ENCODE peak calls at places on chromosome 22, in six cellular contexts. J is stomach, R is GM12878, T is prostate gland, O is transverse colon, G is HCT116. Y is an unnamed sample.

GRCh38 chr22:50720861-50721844 is 16.9 kb upstream of the ACR start:
- DNase-seq in J (no peak), R (no peak), T (no peak), O (no peak), G (no peak), Y (no peak)

GRCh38 chr22:24498826-24499225 is 3.7 kb downstream of the UPB1 start:
- DNase-seq in J (no peak), R (no peak), T (no peak), O (no peak), G (no peak), Y (no peak)

GRCh38 chr22:35597692-35598395 is 19.3 kb downstream of the MB start:
- DNase-seq in J (no peak), R (no peak), T (no peak), O (no peak), G (no peak), Y (no peak)

GRCh38 chr22:24588370-24588755 is 4.5 kb downstream of the LRRC75B start:
- DNase-seq in J (peak; percentile 78), R (no peak), T (peak; percentile 57), O (no peak), G (no peak), Y (no peak)

GRCh38 chr22:40312050-40312449 is 34.2 kb upstream of the ADSL start:
- DNase-seq in J (no peak), R (no peak), T (no peak), O (no peak), G (no peak), Y (no peak)

GRCh38 chr22:49921508-49922278 is 3.3 kb downstream of the CRELD2 start:
- DNase-seq in J (no peak), R (no peak), T (no peak), O (no peak), G (no peak), Y (no peak)

GRCh38 chr22:28175730-28176492 is 256.9 kb upstream of the PITPNB start:
- DNase-seq in J (no peak), R (no peak), T (no peak), O (no peak), G (no peak), Y (no peak)

GRCh38 chr22:24450600-24450999 is 23.2 kb downstream of the ADORA2A start:
- DNase-seq in J (no peak), R (no peak), T (no peak), O (no peak), G (no peak), Y (no peak)

GRCh38 chr22:42316988-42317387 is 46.5 kb upstream of the TCF20 start:
- DNase-seq in J (peak; percentile 65), R (no peak), T (peak; percentile 51), O (peak; percentile 86), G (no peak), Y (no peak)

GRCh38 chr22:39277135-39277607 is 32.4 kb upstream of the PDGFB start:
- DNase-seq in J (no peak), R (no peak), T (no peak), O (no peak), G (no peak), Y (no peak)

GRCh38 chr22:21628386-21629261 is 1.2 kb downstream of the YDJC start:
- DNase-seq in J (no peak), R (no peak), T (no peak), O (no peak), G (no peak), Y (no peak)

GRCh38 chr22:36084717-36085116 is 56.1 kb upstream of the RBFOX2 start:
- DNase-seq in J (no peak), R (no peak), T (no peak), O (no peak), G (no peak), Y (no peak)

GRCh38 chr22:36358533-36359171 is 29.1 kb downstream of the MYH9 start:
- DNase-seq in J (no peak), R (no peak), T (no peak), O (no peak), G (no peak), Y (no peak)

GRCh38 chr22:42425989-42426355 is 6.2 kb downstream of the NFAM1 start:
- DNase-seq in J (no peak), R (no peak), T (no peak), O (no peak), G (no peak), Y (no peak)

GRCh38 chr22:21960200-21961126 is 7.8 kb upstream of the PPM1F start:
- DNase-seq in J (no peak), R (no peak), T (no peak), O (no peak), G (no peak), Y (no peak)

GRCh38 chr22:36467042-36467810 is 14.2 kb downstream of the TXN2 start:
- DNase-seq in J (no peak), R (no peak), T (no peak), O (no peak), G (peak; percentile 46), Y (no peak)

GRCh38 chr22:42947211-42947990 is 67.5 kb downstream of the PACSIN2 start:
- DNase-seq in J (peak; percentile 89), R (no peak), T (no peak), O (no peak), G (peak; percentile 73), Y (no peak)

GRCh38 chr22:24579242-24579569 is 13.7 kb downstream of the LRRC75B start:
- DNase-seq in J (no peak), R (no peak), T (no peak), O (no peak), G (no peak), Y (no peak)

GRCh38 chr22:19065929-19066328 is 56.3 kb downstream of the DGCR2 start:
- DNase-seq in J (no peak), R (no peak), T (no peak), O (no peak), G (no peak), Y (no peak)

GRCh38 chr22:19065298-19065859 is 56.8 kb downstream of the DGCR2 start:
- DNase-seq in J (no peak), R (no peak), T (no peak), O (no peak), G (no peak), Y (no peak)

GRCh38 chr22:19062909-19063308 is 59.3 kb downstream of the DGCR2 start:
- DNase-seq in J (no peak), R (no peak), T (no peak), O (no peak), G (no peak), Y (no peak)

GRCh38 chr22:19063581-19064353 is 58.4 kb downstream of the DGCR2 start:
- DNase-seq in J (no peak), R (no peak), T (no peak), O (no peak), G (no peak), Y (no peak)

DNA sequence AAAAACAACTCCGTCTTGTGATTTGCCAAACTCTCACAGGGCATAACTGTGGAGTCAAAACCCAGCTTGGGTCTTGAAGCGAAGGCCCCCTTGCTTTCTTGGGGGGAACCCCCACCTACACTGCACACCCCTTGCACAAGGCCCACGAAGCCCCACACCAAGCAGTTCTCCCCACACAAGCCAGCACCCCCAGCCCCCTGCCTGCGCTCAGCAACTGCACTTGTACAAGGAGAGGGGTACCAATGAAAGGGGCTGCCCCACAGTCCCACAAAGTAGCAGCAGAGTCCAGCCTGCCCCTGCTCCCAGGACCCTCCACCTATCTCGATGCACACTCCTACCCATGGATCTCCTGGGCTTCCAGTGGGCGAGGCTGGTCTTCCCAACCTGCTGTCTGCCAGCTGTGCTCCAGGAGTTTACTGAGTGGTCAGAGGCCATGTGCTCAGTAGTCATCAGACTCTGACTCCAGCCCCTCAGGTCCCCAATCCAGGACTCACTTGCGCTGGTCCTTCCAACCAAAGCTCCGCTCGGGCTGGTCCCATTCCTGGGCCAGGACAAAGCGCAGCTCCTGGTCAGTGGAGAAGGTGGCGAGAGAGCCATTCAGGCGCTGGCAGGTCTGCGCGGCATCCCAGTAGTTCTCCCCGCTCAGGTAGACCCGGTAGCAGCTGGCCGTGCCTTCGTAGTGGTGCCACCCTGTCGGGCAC is 57.7 kb downstream of the DGCR2 start:
- DNase-seq in J (no peak), R (no peak), T (no peak), O (no peak), G (no peak), Y (no peak)
- TF ChIP-seq POLR2AphosphoS5 in J (no peak), R (no peak), T (no peak), O (no peak), G (no peak), Y (no peak)

GRCh38 chr22:20523118-20523983 is 15.9 kb downstream of the MED15 start:
- DNase-seq in J (no peak), R (no peak), T (no peak), O (no peak), G (no peak), Y (no peak)
- TF ChIP-seq POLR2AphosphoS5 in J (no peak), R (no peak), T (no peak), O (no peak), G (no peak), Y (no peak)

DNA sequence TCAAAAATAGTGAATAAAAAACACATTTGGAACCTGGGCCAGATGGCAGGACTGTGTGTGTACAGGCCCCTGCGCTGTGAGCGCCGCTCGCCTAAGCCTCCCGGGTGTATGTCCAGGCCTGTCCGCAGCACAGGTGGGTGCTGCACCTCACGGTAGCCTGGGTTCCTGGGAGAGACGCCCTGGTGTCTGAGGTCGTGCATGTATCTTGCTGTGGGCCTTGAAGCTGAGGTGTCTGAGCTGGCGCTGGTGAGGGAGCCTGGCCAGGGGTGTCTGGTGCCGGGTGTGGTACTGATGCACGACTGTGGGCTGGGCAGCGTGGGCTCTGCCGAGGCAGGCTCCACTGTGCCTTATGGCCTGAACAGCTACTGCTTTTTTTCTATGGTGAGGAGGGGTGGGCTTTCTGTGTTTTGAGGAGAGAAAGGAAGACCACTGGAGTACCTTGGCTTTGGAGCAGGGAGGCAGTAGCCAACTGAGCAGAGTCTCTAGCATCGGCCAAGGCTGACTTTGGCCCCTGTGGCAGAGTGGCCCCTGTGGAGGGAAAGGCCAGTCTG is 4.2 kb upstream of the ZDHHC8 start:
- DNase-seq in J (no peak), R (no peak), T (no peak), O (no peak), G (no peak), Y (no peak)
- TF ChIP-seq POLR2AphosphoS5 in J (no peak), R (no peak), T (no peak), O (no peak), G (no peak), Y (peak; percentile 50)

GRCh38 chr22:30495041-30495784 is 10.3 kb downstream of the SEC14L4 start:
- DNase-seq in J (no peak), R (no peak), T (no peak), O (no peak), G (no peak), Y (no peak)

GRCh38 chr22:30491381-30491780 is 14.1 kb downstream of the SEC14L4 start:
- DNase-seq in J (no peak), R (no peak), T (no peak), O (no peak), G (no peak), Y (no peak)

GRCh38 chr22:30488121-30488520 is 16.3 kb upstream of the SEC14L3 start:
- DNase-seq in J (no peak), R (no peak), T (no peak), O (no peak), G (no peak), Y (no peak)

GRCh38 chr22:30490399-30490798 is 15.1 kb downstream of the SEC14L4 start:
- DNase-seq in J (no peak), R (no peak), T (no peak), O (no peak), G (no peak), Y (no peak)

DNA sequence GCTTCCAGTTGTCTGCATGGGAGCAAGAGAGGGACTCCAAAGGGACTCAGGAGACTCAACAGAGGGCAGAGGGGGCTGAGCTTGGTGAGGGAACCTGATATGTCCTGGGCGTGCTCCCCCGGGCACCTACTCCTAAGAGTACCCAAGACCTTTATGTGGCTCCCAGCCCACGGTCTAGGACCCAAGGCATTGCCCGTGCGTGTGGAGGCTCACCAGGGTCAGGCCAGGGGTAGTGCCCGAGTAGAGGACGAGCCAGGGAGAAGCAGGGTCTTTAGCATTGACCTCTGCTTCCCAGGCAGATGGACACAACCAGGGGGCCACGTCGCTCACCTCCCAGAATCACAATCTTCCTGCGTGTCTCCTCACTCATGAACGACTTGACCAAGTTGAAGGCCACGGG is 13.4 kb downstream of the SEC14L4 start:
- DNase-seq in J (no peak), R (no peak), T (no peak), O (no peak), G (no peak), Y (no peak)
- TF ChIP-seq POLR2AphosphoS5 in J (no peak), R (no peak), T (no peak), O (no peak), G (no peak), Y (no peak)

Y was measured in SK-N-MC.